ENCODE peak calls at places on chromosomes 16 and 17, in nine cellular contexts. One of them, this sample, is unnamed.

GRCh38 chr16:24075929-24076716 is 180.0 kb upstream of the CACNG3 start:
- DNase-seq in PC-9: no peak
- DNase-seq in fibroblast of the aortic adventitia: no peak
- DNase-seq in breast epithelium: no peak
- DNase-seq in AG04450: no peak
- DNase-seq in colonic mucosa: no peak
- DNase-seq in CD8-positive, alpha-beta T cell: no peak
- DNase-seq in WTC11: no peak
- DNase-seq in DND-41: no peak
- DNase-seq in this sample: peak; percentile 8

GRCh38 chr16:76370344-76370743 is 93.1 kb downstream of the CNTNAP4 start:
- DNase-seq in DND-41: no peak
- DNase-seq in colonic mucosa: no peak
- DNase-seq in breast epithelium: no peak
- DNase-seq in WTC11: no peak
- DNase-seq in CD8-positive, alpha-beta T cell: no peak
- DNase-seq in fibroblast of the aortic adventitia: no peak
- DNase-seq in AG04450: no peak
- DNase-seq in PC-9: no peak
- DNase-seq in this sample: no peak

GRCh38 chr17:55348749-55349354 is 72.8 kb downstream of the MMD start:
- DNase-seq in fibroblast of the aortic adventitia: peak; percentile 64
- DNase-seq in AG04450: peak; percentile 8
- DNase-seq in colonic mucosa: peak; percentile 46
- DNase-seq in CD8-positive, alpha-beta T cell: peak; percentile 17
- DNase-seq in breast epithelium: no peak
- DNase-seq in DND-41: peak; percentile 60
- DNase-seq in PC-9: no peak
- DNase-seq in WTC11: peak; percentile 31
- DNase-seq in this sample: no peak

GRCh38 chr17:42568341-42569111 is 1.6 kb downstream of the MLX start:
- DNase-seq in DND-41: no peak
- DNase-seq in CD8-positive, alpha-beta T cell: no peak
- DNase-seq in breast epithelium: no peak
- DNase-seq in colonic mucosa: no peak
- DNase-seq in PC-9: no peak
- DNase-seq in fibroblast of the aortic adventitia: no peak
- DNase-seq in AG04450: no peak
- DNase-seq in WTC11: no peak
- DNase-seq in this sample: no peak

GRCh38 chr16:77273815-77274214 is 74.6 kb downstream of the SYCE1L start:
- DNase-seq in PC-9: no peak
- DNase-seq in colonic mucosa: no peak
- DNase-seq in DND-41: peak; percentile 84
- DNase-seq in WTC11: no peak
- DNase-seq in breast epithelium: no peak
- DNase-seq in AG04450: no peak
- DNase-seq in fibroblast of the aortic adventitia: peak; percentile 84
- DNase-seq in CD8-positive, alpha-beta T cell: no peak
- DNase-seq in this sample: no peak

GRCh38 chr17:79826210-79826680 is 13.0 kb downstream of the CBX4 start:
- DNase-seq in AG04450: no peak
- DNase-seq in CD8-positive, alpha-beta T cell: no peak
- DNase-seq in colonic mucosa: no peak
- DNase-seq in DND-41: no peak
- DNase-seq in fibroblast of the aortic adventitia: no peak
- DNase-seq in WTC11: no peak
- DNase-seq in PC-9: no peak
- DNase-seq in breast epithelium: no peak
- DNase-seq in this sample: no peak

GRCh38 chr16:56985288-56985961 is 3.9 kb upstream of the NLRC5 start:
- DNase-seq in colonic mucosa: peak; percentile 76
- DNase-seq in DND-41: no peak
- DNase-seq in fibroblast of the aortic adventitia: peak; percentile 90
- DNase-seq in PC-9: peak; percentile 77
- DNase-seq in CD8-positive, alpha-beta T cell: no peak
- DNase-seq in breast epithelium: no peak
- DNase-seq in AG04450: peak; percentile 48
- DNase-seq in WTC11: no peak
- DNase-seq in this sample: no peak

GRCh38 chr17:38967290-38967738 is at the start of gene FBXO47:
- DNase-seq in DND-41: no peak
- DNase-seq in fibroblast of the aortic adventitia: peak; percentile 83
- DNase-seq in breast epithelium: peak; percentile 86
- DNase-seq in PC-9: peak; percentile 75
- DNase-seq in CD8-positive, alpha-beta T cell: peak; percentile 82
- DNase-seq in colonic mucosa: peak; percentile 89
- DNase-seq in AG04450: peak; percentile 51
- DNase-seq in WTC11: peak; percentile 96
- DNase-seq in this sample: no peak

GRCh38 chr17:31724026-31724425 is 135.0 kb downstream of the COPRS start:
- DNase-seq in DND-41: no peak
- DNase-seq in PC-9: peak; percentile 44
- DNase-seq in WTC11: no peak
- DNase-seq in AG04450: no peak
- DNase-seq in breast epithelium: no peak
- DNase-seq in colonic mucosa: no peak
- DNase-seq in fibroblast of the aortic adventitia: no peak
- DNase-seq in CD8-positive, alpha-beta T cell: no peak
- DNase-seq in this sample: no peak

GRCh38 chr16:88383401-88384221 is 852 bp downstream of the ZNF469 start:
- DNase-seq in PC-9: no peak
- DNase-seq in WTC11: peak; percentile 51
- DNase-seq in fibroblast of the aortic adventitia: peak; percentile 59
- DNase-seq in colonic mucosa: no peak
- DNase-seq in AG04450: no peak
- DNase-seq in breast epithelium: no peak
- DNase-seq in DND-41: no peak
- DNase-seq in CD8-positive, alpha-beta T cell: no peak
- DNase-seq in this sample: no peak

GRCh38 chr16:31177136-31177535 is 2.8 kb upstream of the FUS start:
- DNase-seq in WTC11: no peak
- DNase-seq in colonic mucosa: no peak
- DNase-seq in breast epithelium: no peak
- DNase-seq in CD8-positive, alpha-beta T cell: peak; percentile 56
- DNase-seq in DND-41: peak; percentile 81
- DNase-seq in AG04450: no peak
- DNase-seq in PC-9: no peak
- DNase-seq in fibroblast of the aortic adventitia: no peak
- DNase-seq in this sample: no peak

GRCh38 chr17:56629450-56630187 is 36.1 kb downstream of the NOG start:
- DNase-seq in colonic mucosa: no peak
- DNase-seq in breast epithelium: no peak
- DNase-seq in DND-41: peak; percentile 8
- DNase-seq in CD8-positive, alpha-beta T cell: no peak
- DNase-seq in WTC11: peak; percentile 62
- DNase-seq in fibroblast of the aortic adventitia: peak; percentile 3
- DNase-seq in PC-9: peak; percentile 43
- DNase-seq in AG04450: peak; percentile 7
- DNase-seq in this sample: no peak

GRCh38 chr17:41625602-41626001 is 1.2 kb upstream of the KRT17 start:
- DNase-seq in PC-9: peak; percentile 54
- DNase-seq in colonic mucosa: no peak
- DNase-seq in CD8-positive, alpha-beta T cell: no peak
- DNase-seq in breast epithelium: peak; percentile 94
- DNase-seq in fibroblast of the aortic adventitia: no peak
- DNase-seq in AG04450: no peak
- DNase-seq in DND-41: no peak
- DNase-seq in WTC11: no peak
- DNase-seq in this sample: no peak

GRCh38 chr16:14616280-14616679 is 13.8 kb downstream of the PARN start:
- DNase-seq in fibroblast of the aortic adventitia: no peak
- DNase-seq in PC-9: no peak
- DNase-seq in WTC11: no peak
- DNase-seq in DND-41: no peak
- DNase-seq in breast epithelium: no peak
- DNase-seq in CD8-positive, alpha-beta T cell: no peak
- DNase-seq in AG04450: no peak
- DNase-seq in colonic mucosa: no peak
- DNase-seq in this sample: no peak

GRCh38 chr16:65202461-65202860 is 80.6 kb upstream of the CDH11 start:
- DNase-seq in colonic mucosa: no peak
- DNase-seq in breast epithelium: no peak
- DNase-seq in AG04450: no peak
- DNase-seq in WTC11: no peak
- DNase-seq in fibroblast of the aortic adventitia: peak; percentile 16
- DNase-seq in CD8-positive, alpha-beta T cell: no peak
- DNase-seq in PC-9: no peak
- DNase-seq in DND-41: no peak
- DNase-seq in this sample: no peak

GRCh38 chr16:75908718-75909117 is 182.4 kb upstream of the CPHXL start:
- DNase-seq in PC-9: no peak
- DNase-seq in colonic mucosa: no peak
- DNase-seq in CD8-positive, alpha-beta T cell: no peak
- DNase-seq in AG04450: no peak
- DNase-seq in breast epithelium: no peak
- DNase-seq in fibroblast of the aortic adventitia: no peak
- DNase-seq in WTC11: no peak
- DNase-seq in DND-41: no peak
- DNase-seq in this sample: no peak

GRCh38 chr17:75909812-75910274 is 5.2 kb upstream of the MRPL38 start:
- DNase-seq in DND-41: peak; percentile 41
- DNase-seq in CD8-positive, alpha-beta T cell: no peak
- DNase-seq in breast epithelium: peak; percentile 64
- DNase-seq in colonic mucosa: no peak
- DNase-seq in fibroblast of the aortic adventitia: no peak
- DNase-seq in PC-9: no peak
- DNase-seq in WTC11: no peak
- DNase-seq in AG04450: no peak
- DNase-seq in this sample: no peak

GRCh38 chr17:49022391-49022941 is 25.3 kb downstream of the IGF2BP1 start:
- DNase-seq in CD8-positive, alpha-beta T cell: no peak
- DNase-seq in PC-9: no peak
- DNase-seq in colonic mucosa: no peak
- DNase-seq in AG04450: no peak
- DNase-seq in breast epithelium: no peak
- DNase-seq in WTC11: peak; percentile 89
- DNase-seq in DND-41: no peak
- DNase-seq in fibroblast of the aortic adventitia: peak; percentile 59
- DNase-seq in this sample: no peak

GRCh38 chr17:2695243-2695960 is 16.2 kb downstream of the CLUH start:
- DNase-seq in colonic mucosa: no peak
- DNase-seq in fibroblast of the aortic adventitia: no peak
- DNase-seq in CD8-positive, alpha-beta T cell: no peak
- DNase-seq in WTC11: peak; percentile 9
- DNase-seq in breast epithelium: no peak
- DNase-seq in DND-41: peak; percentile 3
- DNase-seq in AG04450: no peak
- DNase-seq in PC-9: no peak
- DNase-seq in this sample: peak; percentile 58

GRCh38 chr17:11643851-11644250 is 45.6 kb downstream of the DNAH9 start:
- DNase-seq in colonic mucosa: no peak
- DNase-seq in breast epithelium: no peak
- DNase-seq in WTC11: no peak
- DNase-seq in DND-41: no peak
- DNase-seq in CD8-positive, alpha-beta T cell: no peak
- DNase-seq in AG04450: no peak
- DNase-seq in fibroblast of the aortic adventitia: no peak
- DNase-seq in PC-9: no peak
- DNase-seq in this sample: no peak

GRCh38 chr17:78241277-78242023 is 10.0 kb downstream of the TMEM235 start:
- DNase-seq in PC-9: no peak
- DNase-seq in breast epithelium: no peak
- DNase-seq in WTC11: no peak
- DNase-seq in fibroblast of the aortic adventitia: peak; percentile 46
- DNase-seq in AG04450: peak; percentile 32
- DNase-seq in CD8-positive, alpha-beta T cell: no peak
- DNase-seq in colonic mucosa: no peak
- DNase-seq in DND-41: no peak
- DNase-seq in this sample: no peak

GRCh38 chr17:83162035-83162745 is 82.8 kb downstream of the METRNL start:
- DNase-seq in breast epithelium: peak; percentile 13
- DNase-seq in PC-9: no peak
- DNase-seq in AG04450: no peak
- DNase-seq in colonic mucosa: no peak
- DNase-seq in fibroblast of the aortic adventitia: no peak
- DNase-seq in DND-41: no peak
- DNase-seq in CD8-positive, alpha-beta T cell: no peak
- DNase-seq in WTC11: no peak
- DNase-seq in this sample: peak; percentile 43

GRCh38 chr17:40938981-40939380 is 1.5 kb upstream of the KRT23 start:
- DNase-seq in WTC11: no peak
- DNase-seq in CD8-positive, alpha-beta T cell: no peak
- DNase-seq in PC-9: no peak
- DNase-seq in breast epithelium: no peak
- DNase-seq in AG04450: no peak
- DNase-seq in colonic mucosa: no peak
- DNase-seq in fibroblast of the aortic adventitia: peak; percentile 52
- DNase-seq in DND-41: no peak
- DNase-seq in this sample: no peak

GRCh38 chr16:80974649-80975376 is 31.9 kb downstream of the CMC2 start:
- DNase-seq in breast epithelium: no peak
- DNase-seq in AG04450: no peak
- DNase-seq in PC-9: no peak
- DNase-seq in DND-41: no peak
- DNase-seq in CD8-positive, alpha-beta T cell: no peak
- DNase-seq in WTC11: no peak
- DNase-seq in fibroblast of the aortic adventitia: peak; percentile 9
- DNase-seq in colonic mucosa: no peak
- DNase-seq in this sample: no peak
- TF ChIP-seq CTCF in breast epithelium: no peak
- TF ChIP-seq CTCF in AG04450: peak; percentile 54
- TF ChIP-seq CTCF in PC-9: peak; percentile 61
- TF ChIP-seq CTCF in DND-41: peak; percentile 46
- TF ChIP-seq CTCF in CD8-positive, alpha-beta T cell: peak; percentile 58
- TF ChIP-seq CTCF in WTC11: peak; percentile 38
- TF ChIP-seq CTCF in fibroblast of the aortic adventitia: peak; percentile 52
- TF ChIP-seq CTCF in colonic mucosa: no peak
- TF ChIP-seq CTCF in this sample: peak; percentile 69

GRCh38 chr17:81871387-81872120 is 417 bp upstream of the ARHGDIA start:
- DNase-seq in breast epithelium: peak; percentile 92
- DNase-seq in DND-41: peak; percentile 94
- DNase-seq in CD8-positive, alpha-beta T cell: peak; percentile 95
- DNase-seq in WTC11: peak; percentile 82
- DNase-seq in AG04450: peak; percentile 47
- DNase-seq in fibroblast of the aortic adventitia: peak; percentile 84
- DNase-seq in PC-9: peak; percentile 47
- DNase-seq in colonic mucosa: peak; percentile 96
- DNase-seq in this sample: peak; percentile 95
- TF ChIP-seq CTCF in breast epithelium: peak; percentile 55
- TF ChIP-seq CTCF in DND-41: peak; percentile 41
- TF ChIP-seq CTCF in CD8-positive, alpha-beta T cell: no peak
- TF ChIP-seq CTCF in WTC11: no peak
- TF ChIP-seq CTCF in AG04450: peak; percentile 27
- TF ChIP-seq CTCF in fibroblast of the aortic adventitia: no peak
- TF ChIP-seq CTCF in PC-9: no peak
- TF ChIP-seq CTCF in colonic mucosa: no peak
- TF ChIP-seq CTCF in this sample: peak; percentile 27

GRCh38 chr17:17985555-17985954 is 12.9 kb downstream of the DRC3 start:
- DNase-seq in colonic mucosa: no peak
- DNase-seq in breast epithelium: no peak
- DNase-seq in CD8-positive, alpha-beta T cell: no peak
- DNase-seq in PC-9: no peak
- DNase-seq in fibroblast of the aortic adventitia: no peak
- DNase-seq in DND-41: peak; percentile 21
- DNase-seq in WTC11: no peak
- DNase-seq in AG04450: no peak
- DNase-seq in this sample: no peak
- TF ChIP-seq CTCF in colonic mucosa: no peak
- TF ChIP-seq CTCF in breast epithelium: no peak
- TF ChIP-seq CTCF in CD8-positive, alpha-beta T cell: no peak
- TF ChIP-seq CTCF in PC-9: peak; percentile 52
- TF ChIP-seq CTCF in fibroblast of the aortic adventitia: peak; percentile 16
- TF ChIP-seq CTCF in DND-41: peak; percentile 53
- TF ChIP-seq CTCF in WTC11: peak; percentile 14
- TF ChIP-seq CTCF in AG04450: peak; percentile 39
- TF ChIP-seq CTCF in this sample: peak; percentile 34

GRCh38 chr17:7610641-7611040 is 4.1 kb downstream of the FXR2 start:
- DNase-seq in PC-9: no peak
- DNase-seq in CD8-positive, alpha-beta T cell: no peak
- DNase-seq in colonic mucosa: no peak
- DNase-seq in DND-41: no peak
- DNase-seq in breast epithelium: no peak
- DNase-seq in WTC11: no peak
- DNase-seq in fibroblast of the aortic adventitia: no peak
- DNase-seq in AG04450: no peak
- DNase-seq in this sample: no peak
- TF ChIP-seq CTCF in PC-9: no peak
- TF ChIP-seq CTCF in CD8-positive, alpha-beta T cell: no peak
- TF ChIP-seq CTCF in colonic mucosa: no peak
- TF ChIP-seq CTCF in DND-41: no peak
- TF ChIP-seq CTCF in breast epithelium: no peak
- TF ChIP-seq CTCF in WTC11: no peak
- TF ChIP-seq CTCF in fibroblast of the aortic adventitia: no peak
- TF ChIP-seq CTCF in AG04450: no peak
- TF ChIP-seq CTCF in this sample: no peak

This sample was measured in type B pancreatic cell.